ENCODE peak calls at places on chromosome 6, in nine cellular contexts. Q is T-helper 1 cell; H is G401; Y is GM04504; C is C1 segment of cervical spinal cord; F is effector CD4-positive, alpha-beta T cell; P is GM18507; M is cardiac muscle cell; J is EL. S is an unnamed sample.

GRCh38 chr6:70954750-70955149 is 2.1 kb downstream of the B3GAT2 start:
- DNase-seq in P (no peak), J (no peak), C (no peak), M (no peak), F (no peak), H (no peak), Y (no peak), Q (no peak), S (no peak)

GRCh38 chr6:89011436-89011835 is 48.0 kb upstream of the RNGTT start:
- DNase-seq in H (no peak), F (no peak), P (no peak), Q (no peak), C (no peak), J (no peak), Y (no peak), M (no peak), S (no peak)

GRCh38 chr6:85421963-85422362 is 27.9 kb upstream of the NT5E start:
- DNase-seq in C (no peak), Q (no peak), P (no peak), H (no peak), M (no peak), J (peak), F (no peak), Y (no peak), S (no peak)

GRCh38 chr6:32082951-32083350 is 26.2 kb downstream of the TNXB start:
- DNase-seq in C (no peak), H (no peak), P (no peak), Q (no peak), F (no peak), J (peak), Y (peak), M (peak), S (no peak)

GRCh38 chr6:41706876-41707564 is 28.4 kb downstream of the TFEB start:
- DNase-seq in P (no peak), F (no peak), Q (no peak), J (peak), M (peak), C (no peak), H (peak), Y (no peak), S (no peak)

GRCh38 chr6:105594272-105594671 is 191.4 kb upstream of the PREP start:
- DNase-seq in C (no peak), F (no peak), J (no peak), Q (no peak), H (peak), P (no peak), M (no peak), Y (no peak), S (peak)

GRCh38 chr6:74409447-74409846 is 713.4 kb downstream of the CD109 start:
- DNase-seq in J (peak), F (no peak), Y (peak), C (no peak), H (peak), Q (no peak), P (no peak), M (peak), S (no peak)

GRCh38 chr6:149701699-149702098 is 16.2 kb downstream of the LATS1 start:
- DNase-seq in P (no peak), J (peak), C (no peak), M (no peak), H (no peak), F (no peak), Q (no peak), Y (peak), S (no peak)

S was measured in cerebellum.